ENCODE peak calls at places on chromosomes 6 and 20, in six cellular contexts. L, B, J, W, U and E are unnamed samples.

GRCh38 chr20:63224272-63225081 is 8.5 kb upstream of the YTHDF1 start:
- DNase-seq in J (peak; percentile 58), U (no peak), W (no peak), B (peak; percentile 77), L (no peak), E (no peak)

GRCh38 chr20:37145014-37145413 is 34.1 kb upstream of the RPN2 start:
- DNase-seq in U (no peak), W (no peak), L (no peak), B (no peak), J (peak; percentile 20), E (no peak)

GRCh38 chr6:159988983-159989454 is 20.1 kb downstream of the IGF2R start:
- DNase-seq in J (peak; percentile 76), L (no peak), U (no peak), W (no peak), B (no peak), E (no peak)

GRCh38 chr6:71544028-71544427 is 255.4 kb downstream of the OGFRL1 start:
- DNase-seq in W (no peak), B (peak; percentile 76), U (peak; percentile 11), J (peak; percentile 85), L (no peak), E (peak; percentile 52)

GRCh38 chr6:167152858-167153257 is 4.9 kb downstream of the GPR31 start:
- DNase-seq in U (no peak), W (no peak), L (no peak), B (no peak), J (no peak), E (no peak)

GRCh38 chr6:56154076-56154475 is 93.3 kb downstream of the COL21A1 start:
- DNase-seq in U (no peak), W (no peak), J (no peak), L (no peak), B (no peak), E (no peak)

GRCh38 chr6:119060255-119060907 is 18.1 kb downstream of the FAM184A start:
- DNase-seq in W (no peak), J (no peak), U (no peak), B (no peak), L (no peak), E (no peak)

GRCh38 chr6:3318226-3318625 is 59.5 kb downstream of the PSMG4 start:
- DNase-seq in U (no peak), W (no peak), L (no peak), B (no peak), J (no peak), E (no peak)

GRCh38 chr20:51899674-51900073 is 97.4 kb upstream of the SALL4 start:
- DNase-seq in W (no peak), U (no peak), J (no peak), L (no peak), B (no peak), E (no peak)

GRCh38 chr6:159062564-159062945 is 17.8 kb upstream of the TAGAP start:
- DNase-seq in B (no peak), J (no peak), L (no peak), U (no peak), W (no peak), E (no peak)

GRCh38 chr6:166743415-166743814 is 116.4 kb upstream of the RPS6KA2 start:
- DNase-seq in J (no peak), U (no peak), W (no peak), B (no peak), L (no peak), E (no peak)

GRCh38 chr6:132087391-132087790 is 136.2 kb upstream of the CCN2 start:
- DNase-seq in W (no peak), J (peak; percentile 67), L (no peak), B (no peak), U (no peak), E (no peak)

GRCh38 chr6:160348552-160349441 is 619 bp downstream of the SLC22A3 start:
- DNase-seq in J (peak; percentile 36), U (no peak), W (no peak), B (no peak), L (no peak), E (no peak)

GRCh38 chr6:43771858-43772570 is 2.0 kb downstream of the VEGFA start:
- DNase-seq in B (peak; percentile 33), J (peak; percentile 51), W (no peak), L (no peak), U (no peak), E (no peak)

GRCh38 chr6:43773050-43773956 is 3.3 kb downstream of the VEGFA start:
- DNase-seq in W (no peak), B (peak; percentile 67), U (no peak), J (peak; percentile 60), L (no peak), E (no peak)

GRCh38 chr6:43773981-43774775 is 4.2 kb downstream of the VEGFA start:
- DNase-seq in J (no peak), U (no peak), L (no peak), W (no peak), B (peak; percentile 22), E (no peak)

GRCh38 chr6:43771210-43771857 is 1.3 kb downstream of the VEGFA start:
- DNase-seq in J (peak; percentile 50), B (peak; percentile 27), U (no peak), L (no peak), W (no peak), E (no peak)

GRCh38 chr6:43772571-43773049 is 2.6 kb downstream of the VEGFA start:
- DNase-seq in J (peak; percentile 20), W (no peak), B (peak; percentile 18), L (no peak), U (no peak), E (no peak)
- H3K4me3 ChIP-seq in J (peak overlapping the region; percentile 98), W (peak overlapping the region; percentile 99), B (peak overlapping the region; percentile 90), L (peak overlapping the region; percentile 93), U (peak overlapping the region; percentile 96), E (peak overlapping the region; percentile 98)

GRCh38 chr20:32034581-32035397 is 17.3 kb upstream of the HCK start:
- DNase-seq in B (no peak), J (peak; percentile 18), L (no peak), W (no peak), U (no peak), E (no peak)
- TF ChIP-seq CTCF in B (no peak), J (no peak), L (peak; percentile 12), W (peak; percentile 79), U (no peak), E (peak; percentile 30)

GRCh38 chr6:36114798-36115408 is 15.4 kb upstream of the MAPK13 start:
- DNase-seq in B (no peak), J (no peak), U (no peak), L (no peak), W (no peak), E (no peak)
- H3K4me3 ChIP-seq in B (no peak overlapping the region), J (no peak overlapping the region), U (no peak overlapping the region), L (no peak overlapping the region), W (no peak overlapping the region), E (no peak overlapping the region)

DNA sequence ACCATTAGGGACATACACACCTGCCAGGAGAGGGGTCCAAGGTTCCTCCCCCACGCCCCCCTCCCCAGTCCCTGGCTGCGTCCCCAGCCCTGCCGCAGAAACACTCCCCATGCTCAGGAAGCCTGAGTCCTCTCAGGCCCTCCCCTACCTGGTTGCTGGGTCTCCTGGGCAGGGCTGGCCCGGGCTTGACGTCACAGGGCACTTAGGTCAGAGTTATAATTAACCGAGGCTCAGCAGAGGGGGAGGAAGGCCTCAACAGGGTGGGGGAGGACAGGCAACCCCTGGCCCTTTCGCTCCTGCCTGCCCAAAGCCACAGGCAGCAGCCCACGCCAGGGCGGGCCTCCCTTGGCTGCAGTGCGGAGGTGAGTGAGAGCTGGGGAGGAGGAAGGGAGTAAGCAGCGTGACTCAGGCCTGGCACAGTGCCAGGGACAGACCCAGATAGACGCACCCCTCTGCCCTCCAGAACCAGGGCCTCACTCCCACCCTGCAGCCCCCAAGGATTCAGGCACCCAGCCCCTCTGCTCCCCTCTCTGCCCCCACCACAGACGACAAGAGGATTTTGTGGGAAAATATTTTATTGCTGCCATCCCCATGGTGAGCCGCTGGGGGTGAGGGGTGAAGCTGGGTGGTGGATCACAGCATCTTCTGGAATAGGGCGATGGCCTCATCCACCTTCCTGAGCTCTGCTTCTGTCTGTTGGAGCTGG is at the start of gene VWA7:
- DNase-seq in W (no peak), L (peak; percentile 44), U (no peak), J (peak; percentile 73), B (peak; percentile 76), E (no peak)
- TF ChIP-seq CTCF in W (no peak), L (no peak), U (no peak), J (no peak), B (no peak), E (no peak)

DNA sequence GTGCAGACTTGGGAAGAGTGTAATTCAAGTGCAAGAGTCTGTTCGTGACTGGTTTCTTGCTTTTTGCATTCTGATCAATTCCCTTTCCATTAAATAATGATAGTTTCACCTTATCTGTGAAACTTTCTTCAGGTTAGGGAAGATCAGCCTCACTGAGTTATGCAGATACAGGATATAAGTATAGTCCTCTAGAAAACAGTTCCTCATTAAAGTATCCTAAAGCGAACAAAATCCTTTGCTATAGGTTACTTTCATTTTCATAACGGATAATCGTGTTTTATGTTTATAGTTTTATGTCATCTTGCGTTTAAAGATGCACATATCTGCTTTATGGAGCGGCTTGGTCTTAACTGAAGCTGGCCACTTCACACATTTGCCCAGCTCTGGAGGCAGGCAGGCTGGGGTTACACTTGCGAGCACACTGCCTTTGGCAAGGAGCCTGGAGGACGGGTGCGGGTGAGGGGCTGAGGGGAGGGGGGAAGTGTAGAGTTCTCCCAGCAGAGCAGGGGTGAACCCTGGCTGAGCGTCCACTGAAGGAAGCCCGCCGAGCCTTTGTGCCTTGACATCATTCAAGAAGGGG is 123.5 kb upstream of the IFNGR1 start:
- DNase-seq in W (no peak), B (no peak), L (no peak), J (no peak), U (no peak), E (no peak)
- H3K4me3 ChIP-seq in W (peak overlapping the region; percentile 50), B (no peak overlapping the region), L (no peak overlapping the region), J (peak overlapping the region; percentile 43), U (peak overlapping the region; percentile 57), E (peak overlapping the region; percentile 13)

GRCh38 chr20:1866834-1867233 is 28.4 kb upstream of the SIRPA start:
- DNase-seq in L (no peak), J (no peak), W (no peak), U (no peak), B (no peak), E (no peak)

GRCh38 chr20:1871807-1872455 is 23.3 kb upstream of the SIRPA start:
- DNase-seq in U (no peak), W (no peak), L (no peak), B (no peak), J (no peak), E (no peak)

GRCh38 chr20:1867495-1868260 is 27.5 kb upstream of the SIRPA start:
- DNase-seq in B (no peak), J (no peak), W (no peak), U (no peak), L (no peak), E (no peak)

GRCh38 chr20:1870792-1871550 is 24.2 kb upstream of the SIRPA start:
- DNase-seq in W (no peak), B (no peak), L (no peak), U (no peak), J (no peak), E (no peak)

GRCh38 chr20:1868856-1869255 is 26.4 kb upstream of the SIRPA start:
- DNase-seq in J (peak; percentile 47), U (no peak), B (no peak), L (no peak), W (no peak), E (no peak)
- TF ChIP-seq CTCF in J (no peak), U (no peak), B (no peak), L (no peak), W (no peak), E (no peak)

GRCh38 chr6:111485316-111485715 is 2.3 kb upstream of the REV3L start:
- DNase-seq in L (no peak), J (no peak), W (no peak), B (no peak), U (no peak), E (no peak)
- H3K4me3 ChIP-seq in L (peak overlapping the region; percentile 91), J (no peak overlapping the region), W (no peak overlapping the region), B (no peak overlapping the region), U (no peak overlapping the region), E (no peak overlapping the region)